ENCODE peak calls at places on chromosome 17, in eight cellular contexts. X is brain microvascular endothelial cell; G is RWPE2; A is stimulated activated CD4-positive, alpha-beta T cell treated with anti-CD3 and anti-CD28 coated beads, Interleukin-2, amount 100 ng/mL, for 24 hours; M is AG20443; V is T1000; T is fibroblast of lung; K is M059J. C is an unnamed sample.

GRCh38 chr17:80254396-80255241 is 6.0 kb upstream of the RNF213 start:
- DNase-seq in K (peak), T (peak), G (no peak), A (peak), X (peak), M (peak), V (peak), C (peak)

GRCh38 chr17:83103200-83103937 is 24.0 kb downstream of the METRNL start:
- DNase-seq in A (peak), K (no peak), V (peak), G (no peak), M (no peak), X (peak), T (peak), C (peak)

GRCh38 chr17:15955793-15956541 is 11.0 kb downstream of the ADORA2B start:
- DNase-seq in G (no peak), V (no peak), K (no peak), M (no peak), A (no peak), X (no peak), T (no peak), C (no peak)

GRCh38 chr17:22704674-22705073 is 1012.4 kb downstream of the KCNJ18 start:
- DNase-seq in G (no peak), V (no peak), M (no peak), T (no peak), A (no peak), X (no peak), K (no peak), C (no peak)

GRCh38 chr17:77456271-77456950 is 315.6 kb downstream of the SEC14L1 start:
- DNase-seq in X (no peak), A (no peak), V (no peak), G (no peak), M (no peak), K (no peak), T (no peak), C (no peak)

GRCh38 chr17:20073056-20073979 is 64.2 kb downstream of the SPECC1 start:
- DNase-seq in X (peak), T (peak), K (peak), A (peak), M (peak), V (no peak), G (no peak), C (peak)

GRCh38 chr17:45270828-45271418 is 9.0 kb upstream of the SPATA32 start:
- DNase-seq in T (no peak), G (peak), V (no peak), M (no peak), K (no peak), X (no peak), A (peak), C (no peak)

GRCh38 chr17:12730931-12731521 is 58.3 kb upstream of the ARHGAP44 start:
- DNase-seq in M (peak), K (peak), X (peak), A (no peak), V (peak), T (peak), G (no peak), C (peak)

GRCh38 chr17:18186271-18186982 is 2.8 kb downstream of the ALKBH5 start:
- DNase-seq in K (peak), V (no peak), G (no peak), T (peak), X (no peak), M (peak), A (no peak), C (peak)

GRCh38 chr17:8758137-8758596 is at the start of gene SPDYE4:
- DNase-seq in V (no peak), M (no peak), G (no peak), T (no peak), X (no peak), A (no peak), K (no peak), C (no peak)

GRCh38 chr17:59154721-59155438 is at the start of gene SKA2:
- DNase-seq in K (no peak), X (no peak), G (peak), V (peak), A (peak), T (no peak), M (peak), C (no peak)

GRCh38 chr17:40794466-40794865 is 5.3 kb downstream of the KRT28 start:
- DNase-seq in A (no peak), X (no peak), V (no peak), G (no peak), K (no peak), T (no peak), M (no peak), C (no peak)

GRCh38 chr17:79517812-79518211 is 93.0 kb downstream of the RBFOX3 start:
- DNase-seq in G (no peak), T (no peak), K (no peak), M (no peak), X (no peak), A (no peak), V (no peak), C (no peak)

GRCh38 chr17:20189979-20190378 is 180.8 kb downstream of the SPECC1 start:
- DNase-seq in V (no peak), K (no peak), A (no peak), M (no peak), G (no peak), X (no peak), T (no peak), C (no peak)

GRCh38 chr17:58317421-58318064 is 11.1 kb downstream of the TSPOAP1 start:
- DNase-seq in G (peak), X (peak), K (peak), T (peak), A (peak), M (peak), V (no peak), C (peak)

GRCh38 chr17:65236321-65236720 is 99.2 kb downstream of the RGS9 start:
- DNase-seq in M (no peak), K (no peak), G (no peak), A (no peak), X (no peak), T (no peak), V (no peak), C (no peak)

GRCh38 chr17:28612531-28612930 is 1.5 kb downstream of the RSKR start:
- DNase-seq in K (no peak), V (no peak), T (no peak), M (no peak), A (no peak), G (no peak), X (no peak), C (no peak)

GRCh38 chr17:1490643-1491405 is 1.7 kb downstream of the MYO1C start:
- DNase-seq in V (peak), G (no peak), A (peak), X (no peak), M (peak), T (peak), K (peak), C (no peak)

GRCh38 chr17:35684046-35684802 is 47.2 kb upstream of the RASL10B start:
- DNase-seq in M (peak), T (peak), G (no peak), X (peak), V (no peak), A (no peak), K (peak), C (peak)

GRCh38 chr17:61009619-61010018 is 332.0 kb downstream of the BCAS3 start:
- DNase-seq in G (no peak), X (peak), K (peak), M (no peak), T (peak), A (no peak), V (no peak), C (peak)

GRCh38 chr17:78416791-78417530 is 38.5 kb downstream of the PGS1 start:
- DNase-seq in A (no peak), T (peak), G (no peak), V (no peak), X (no peak), M (no peak), K (no peak), C (no peak)

GRCh38 chr17:416293-417206 is 63.9 kb upstream of the RPH3AL start:
- DNase-seq in M (no peak), A (peak), V (no peak), T (no peak), K (no peak), G (no peak), X (no peak), C (no peak)

GRCh38 chr17:77365584-77366186 is 224.9 kb downstream of the SEC14L1 start:
- DNase-seq in T (peak), A (peak), X (peak), K (peak), M (peak), G (no peak), V (peak), C (peak)

GRCh38 chr17:19447085-19447583 is 36.1 kb downstream of the RNF112 start:
- DNase-seq in T (peak), G (no peak), A (peak), M (peak), K (peak), V (peak), X (peak), C (peak)

GRCh38 chr17:66406701-66407644 is 104.6 kb downstream of the PRKCA start:
- DNase-seq in T (no peak), A (no peak), V (no peak), X (no peak), K (no peak), M (no peak), G (no peak), C (no peak)

C was measured in IMR-90.